ENCODE peak calls at places on chromosome 16, in ten cellular contexts. L is Right ventricle myocardium superior; O is activated CD8-positive, alpha-beta memory T cell treated with anti-CD3 and anti-CD28 coated beads for 24 hours; K is DMS 273 treated with DMSO at 0.1 percent for 48 hours; I is stimulated activated effector memory CD8-positive, alpha-beta T cell treated with anti-CD3 and anti-CD28 coated beads, Interleukin-12 subunit alpha, Interleukin-12 subunit beta, amount 100 ng/mL, for 72 hours; Z is effector CD4-positive, alpha-beta T cell; V is NCI-H2107; S is CD4-positive, CD25-positive, alpha-beta regulatory T cell; R is C1 segment of cervical spinal cord; A is iPS DF 19.7. C is an unnamed sample.

GRCh38 chr16:14485131-14485551 is 144.9 kb downstream of the PARN start:
- DNase-seq in O (no peak), K (no peak), A (no peak), Z (no peak), L (no peak), S (no peak), I (no peak), V (no peak), R (no peak), C (no peak)

GRCh38 chr16:12403746-12404658 is 399.7 kb downstream of the CPPED1 start:
- DNase-seq in Z (no peak), O (no peak), I (no peak), R (no peak), V (peak), K (no peak), L (no peak), A (no peak), S (no peak), C (no peak)

GRCh38 chr16:22614271-22614947 is 103.7 kb downstream of the NPIPB5 start:
- DNase-seq in V (no peak), O (peak), S (no peak), A (no peak), K (no peak), Z (no peak), R (no peak), I (no peak), L (no peak), C (no peak)

GRCh38 chr16:13426279-13426678 is 493.7 kb upstream of the ERCC4 start:
- DNase-seq in L (no peak), A (peak), K (no peak), Z (no peak), I (no peak), V (no peak), R (no peak), S (no peak), O (no peak), C (peak)

GRCh38 chr16:74451951-74452758 is 30.9 kb upstream of the CLEC18B start:
- DNase-seq in A (no peak), V (no peak), I (no peak), K (no peak), O (no peak), L (no peak), R (no peak), S (no peak), Z (no peak), C (no peak)

GRCh38 chr16:74737521-74737920 is 36.9 kb upstream of the MLKL start:
- DNase-seq in Z (no peak), A (no peak), S (no peak), L (no peak), K (no peak), O (no peak), I (no peak), R (no peak), V (no peak), C (no peak)

GRCh38 chr16:1469693-1470201 is 5.1 kb downstream of the CLCN7 start:
- DNase-seq in V (no peak), L (no peak), O (no peak), S (no peak), Z (no peak), R (no peak), K (no peak), A (no peak), I (no peak), C (no peak)

GRCh38 chr16:48959747-48960146 is 321.9 kb downstream of the CBLN1 start:
- DNase-seq in A (no peak), S (no peak), V (no peak), I (no peak), K (no peak), Z (no peak), O (no peak), R (no peak), L (no peak), C (no peak)

GRCh38 chr16:69073181-69073669 is 32.2 kb upstream of the HAS3 start:
- DNase-seq in K (no peak), V (no peak), I (no peak), L (no peak), O (no peak), Z (no peak), A (no peak), R (no peak), S (no peak), C (no peak)

GRCh38 chr16:52470601-52471000 is 76.3 kb downstream of the TOX3 start:
- DNase-seq in Z (no peak), S (no peak), V (peak), R (no peak), A (peak), I (no peak), O (no peak), L (no peak), K (no peak), C (no peak)

GRCh38 chr16:85788819-85789218 is 10.5 kb downstream of the EMC8 start:
- DNase-seq in A (no peak), V (no peak), O (no peak), L (no peak), Z (no peak), K (no peak), I (no peak), S (no peak), R (no peak), C (no peak)

GRCh38 chr16:35599429-35600165 is 2140.2 kb downstream of the TP53TG3F start:
- DNase-seq in K (no peak), Z (no peak), R (no peak), A (no peak), I (no peak), L (no peak), S (no peak), V (no peak), O (no peak), C (no peak)

GRCh38 chr16:4313563-4314531 is 2.0 kb upstream of the GLIS2 start:
- DNase-seq in S (no peak), V (no peak), I (no peak), L (no peak), A (no peak), O (peak), K (no peak), R (no peak), Z (no peak), C (no peak)

GRCh38 chr16:1300664-1301476 is 8.6 kb upstream of the UBE2I start:
- DNase-seq in L (peak), K (no peak), I (peak), S (peak), R (peak), A (no peak), O (peak), Z (peak), V (no peak), C (peak)

GRCh38 chr16:50607970-50608557 is 59.9 kb downstream of the NKD1 start:
- DNase-seq in A (no peak), L (no peak), Z (no peak), V (no peak), S (no peak), K (no peak), R (no peak), I (no peak), O (no peak), C (no peak)

GRCh38 chr16:72198641-72199250 is 26.8 kb upstream of the PMFBP1 start:
- DNase-seq in Z (no peak), K (no peak), O (no peak), S (no peak), I (no peak), R (no peak), V (no peak), L (no peak), A (no peak), C (no peak)

GRCh38 chr16:3175157-3176153 is 12.5 kb upstream of the OR1F1 start:
- DNase-seq in O (peak), Z (no peak), S (no peak), I (peak), L (no peak), R (no peak), V (no peak), A (no peak), K (peak), C (no peak)

GRCh38 chr16:66036775-66037715 is 329.4 kb upstream of the CDH5 start:
- DNase-seq in V (no peak), Z (no peak), I (no peak), L (no peak), A (no peak), S (no peak), O (no peak), R (no peak), K (no peak), C (no peak)

GRCh38 chr16:5206331-5206990 is 108.9 kb upstream of the EEF2KMT start:
- DNase-seq in R (no peak), V (no peak), I (no peak), L (no peak), K (no peak), Z (no peak), S (no peak), O (no peak), A (no peak), C (no peak)